ENCODE peak calls at places on chromosomes 13 and 19, in seven cellular contexts. One of them, this sample, is unnamed.

GRCh38 chr13:94661396-94661795 is 50.9 kb downstream of the SOX21 start:
- DNase-seq in left lung: no peak
- DNase-seq in neural crest cell: no peak
- DNase-seq in bronchial epithelial cell: no peak
- DNase-seq in dorsolateral prefrontal cortex: no peak
- DNase-seq in suprapubic skin: no peak
- DNase-seq in AG09319: no peak
- DNase-seq in this sample: no peak

GRCh38 chr19:18833141-18833476 is 1.4 kb downstream of the UPF1 start:
- DNase-seq in left lung: no peak
- DNase-seq in neural crest cell: no peak
- DNase-seq in bronchial epithelial cell: no peak
- DNase-seq in dorsolateral prefrontal cortex: no peak
- DNase-seq in suprapubic skin: no peak
- DNase-seq in AG09319: no peak
- DNase-seq in this sample: no peak

GRCh38 chr13:110415669-110416068 is 108.6 kb downstream of the COL4A2 start:
- DNase-seq in left lung: no peak
- DNase-seq in neural crest cell: no peak
- DNase-seq in bronchial epithelial cell: peak; percentile 73
- DNase-seq in dorsolateral prefrontal cortex: no peak
- DNase-seq in suprapubic skin: no peak
- DNase-seq in AG09319: no peak
- DNase-seq in this sample: no peak

GRCh38 chr19:17725422-17726078 is 6.3 kb downstream of the MAP1S start:
- DNase-seq in left lung: no peak
- DNase-seq in neural crest cell: no peak
- DNase-seq in bronchial epithelial cell: no peak
- DNase-seq in dorsolateral prefrontal cortex: no peak
- DNase-seq in suprapubic skin: no peak
- DNase-seq in AG09319: no peak
- DNase-seq in this sample: no peak

GRCh38 chr19:8149261-8150094 is at the start of gene FBN3:
- DNase-seq in left lung: no peak
- DNase-seq in neural crest cell: no peak
- DNase-seq in bronchial epithelial cell: no peak
- DNase-seq in dorsolateral prefrontal cortex: no peak
- DNase-seq in suprapubic skin: no peak
- DNase-seq in AG09319: no peak
- DNase-seq in this sample: no peak

GRCh38 chr19:42219812-42220750 is at the start of gene ZNF526:
- DNase-seq in left lung: peak; percentile 98
- DNase-seq in neural crest cell: peak; percentile 96
- DNase-seq in bronchial epithelial cell: peak; percentile 93
- DNase-seq in dorsolateral prefrontal cortex: peak; percentile 97
- DNase-seq in suprapubic skin: peak; percentile 99
- DNase-seq in AG09319: peak; percentile 94
- DNase-seq in this sample: peak; percentile 83

GRCh38 chr19:2250765-2251576 is 1.8 kb downstream of the AMH start:
- DNase-seq in left lung: no peak
- DNase-seq in neural crest cell: no peak
- DNase-seq in bronchial epithelial cell: no peak
- DNase-seq in dorsolateral prefrontal cortex: no peak
- DNase-seq in suprapubic skin: no peak
- DNase-seq in AG09319: no peak
- DNase-seq in this sample: no peak

GRCh38 chr19:50365434-50366306 is at the start of gene NAPSA:
- DNase-seq in left lung: peak; percentile 65
- DNase-seq in neural crest cell: no peak
- DNase-seq in bronchial epithelial cell: no peak
- DNase-seq in dorsolateral prefrontal cortex: no peak
- DNase-seq in suprapubic skin: no peak
- DNase-seq in AG09319: no peak
- DNase-seq in this sample: no peak

GRCh38 chr19:2225415-2226050 is 10.6 kb downstream of the PLEKHJ1 start:
- DNase-seq in left lung: no peak
- DNase-seq in neural crest cell: no peak
- DNase-seq in bronchial epithelial cell: no peak
- DNase-seq in dorsolateral prefrontal cortex: no peak
- DNase-seq in suprapubic skin: no peak
- DNase-seq in AG09319: no peak
- DNase-seq in this sample: no peak

GRCh38 chr19:15935167-15935702 is 906 bp upstream of the CYP4F11 start:
- DNase-seq in left lung: no peak
- DNase-seq in neural crest cell: no peak
- DNase-seq in bronchial epithelial cell: no peak
- DNase-seq in dorsolateral prefrontal cortex: no peak
- DNase-seq in suprapubic skin: no peak
- DNase-seq in AG09319: no peak
- DNase-seq in this sample: no peak

GRCh38 chr13:68628994-68629393 is 1398.9 kb upstream of the PCDH9 start:
- DNase-seq in left lung: no peak
- DNase-seq in neural crest cell: no peak
- DNase-seq in bronchial epithelial cell: no peak
- DNase-seq in dorsolateral prefrontal cortex: no peak
- DNase-seq in suprapubic skin: no peak
- DNase-seq in AG09319: no peak
- DNase-seq in this sample: no peak

GRCh38 chr19:4023600-4024398 is 16.3 kb downstream of the PIAS4 start:
- DNase-seq in left lung: no peak
- DNase-seq in neural crest cell: no peak
- DNase-seq in bronchial epithelial cell: no peak
- DNase-seq in dorsolateral prefrontal cortex: no peak
- DNase-seq in suprapubic skin: no peak
- DNase-seq in AG09319: no peak
- DNase-seq in this sample: no peak

GRCh38 chr19:35313614-35314013 is 15.4 kb upstream of the CD22 start:
- DNase-seq in left lung: no peak
- DNase-seq in neural crest cell: no peak
- DNase-seq in bronchial epithelial cell: no peak
- DNase-seq in dorsolateral prefrontal cortex: no peak
- DNase-seq in suprapubic skin: no peak
- DNase-seq in AG09319: no peak
- DNase-seq in this sample: no peak

GRCh38 chr19:48330012-48330681 is 4.8 kb downstream of the EMP3 start:
- DNase-seq in left lung: peak; percentile 82
- DNase-seq in neural crest cell: peak; percentile 76
- DNase-seq in bronchial epithelial cell: peak; percentile 69
- DNase-seq in dorsolateral prefrontal cortex: peak; percentile 93
- DNase-seq in suprapubic skin: peak; percentile 83
- DNase-seq in AG09319: no peak
- DNase-seq in this sample: no peak

GRCh38 chr19:30856786-30857185 is 484.6 kb downstream of the ZNF536 start:
- DNase-seq in left lung: no peak
- DNase-seq in neural crest cell: no peak
- DNase-seq in bronchial epithelial cell: no peak
- DNase-seq in dorsolateral prefrontal cortex: no peak
- DNase-seq in suprapubic skin: no peak
- DNase-seq in AG09319: no peak
- DNase-seq in this sample: no peak

GRCh38 chr19:14890616-14891379 is 4.9 kb upstream of the OR7A17 start:
- DNase-seq in left lung: no peak
- DNase-seq in neural crest cell: no peak
- DNase-seq in bronchial epithelial cell: no peak
- DNase-seq in dorsolateral prefrontal cortex: no peak
- DNase-seq in suprapubic skin: no peak
- DNase-seq in AG09319: no peak
- DNase-seq in this sample: no peak

GRCh38 chr13:19817106-19817505 is 34.4 kb upstream of the PSPC1 start:
- DNase-seq in left lung: no peak
- DNase-seq in neural crest cell: no peak
- DNase-seq in bronchial epithelial cell: no peak
- DNase-seq in dorsolateral prefrontal cortex: no peak
- DNase-seq in suprapubic skin: no peak
- DNase-seq in AG09319: no peak
- DNase-seq in this sample: no peak

GRCh38 chr13:107765724-107766436 is 449.5 kb downstream of the LIG4 start:
- DNase-seq in left lung: no peak
- DNase-seq in neural crest cell: no peak
- DNase-seq in bronchial epithelial cell: no peak
- DNase-seq in dorsolateral prefrontal cortex: no peak
- DNase-seq in suprapubic skin: no peak
- DNase-seq in AG09319: no peak
- DNase-seq in this sample: no peak

GRCh38 chr19:17319473-17320238 is 10.3 kb downstream of the DDA1 start:
- DNase-seq in left lung: no peak
- DNase-seq in neural crest cell: no peak
- DNase-seq in bronchial epithelial cell: no peak
- DNase-seq in dorsolateral prefrontal cortex: no peak
- DNase-seq in suprapubic skin: no peak
- DNase-seq in AG09319: no peak
- DNase-seq in this sample: no peak

GRCh38 chr19:4597975-4598671 is 38.6 kb upstream of the SEMA6B start:
- DNase-seq in left lung: no peak
- DNase-seq in neural crest cell: peak; percentile 61
- DNase-seq in bronchial epithelial cell: peak; percentile 8
- DNase-seq in dorsolateral prefrontal cortex: no peak
- DNase-seq in suprapubic skin: no peak
- DNase-seq in AG09319: no peak
- DNase-seq in this sample: no peak

GRCh38 chr19:42252365-42253244 is 2.3 kb downstream of the ERF start:
- DNase-seq in left lung: peak; percentile 60
- DNase-seq in neural crest cell: peak; percentile 33
- DNase-seq in bronchial epithelial cell: peak; percentile 43
- DNase-seq in dorsolateral prefrontal cortex: peak; percentile 86
- DNase-seq in suprapubic skin: peak; percentile 84
- DNase-seq in AG09319: no peak
- DNase-seq in this sample: no peak

GRCh38 chr19:34962945-34963530 is 991 bp downstream of the ZNF792 start:
- DNase-seq in left lung: no peak
- DNase-seq in neural crest cell: no peak
- DNase-seq in bronchial epithelial cell: no peak
- DNase-seq in dorsolateral prefrontal cortex: no peak
- DNase-seq in suprapubic skin: no peak
- DNase-seq in AG09319: no peak
- DNase-seq in this sample: no peak

GRCh38 chr13:40502236-40502635 is 164.2 kb downstream of the FOXO1 start:
- DNase-seq in left lung: no peak
- DNase-seq in neural crest cell: no peak
- DNase-seq in bronchial epithelial cell: peak; percentile 6
- DNase-seq in dorsolateral prefrontal cortex: no peak
- DNase-seq in suprapubic skin: no peak
- DNase-seq in AG09319: no peak
- DNase-seq in this sample: no peak

GRCh38 chr13:104357174-104357573 is 1291.0 kb upstream of the SLC10A2 start:
- DNase-seq in left lung: no peak
- DNase-seq in neural crest cell: no peak
- DNase-seq in bronchial epithelial cell: no peak
- DNase-seq in dorsolateral prefrontal cortex: no peak
- DNase-seq in suprapubic skin: no peak
- DNase-seq in AG09319: no peak
- DNase-seq in this sample: no peak

GRCh38 chr13:42876270-42876714 is 94.9 kb downstream of the FAM216B start:
- DNase-seq in left lung: no peak
- DNase-seq in neural crest cell: no peak
- DNase-seq in bronchial epithelial cell: no peak
- DNase-seq in dorsolateral prefrontal cortex: no peak
- DNase-seq in suprapubic skin: no peak
- DNase-seq in AG09319: no peak
- DNase-seq in this sample: no peak

GRCh38 chr13:29835280-29836061 is 14.9 kb downstream of the UBL3 start:
- DNase-seq in left lung: no peak
- DNase-seq in neural crest cell: no peak
- DNase-seq in bronchial epithelial cell: no peak
- DNase-seq in dorsolateral prefrontal cortex: no peak
- DNase-seq in suprapubic skin: no peak
- DNase-seq in AG09319: no peak
- DNase-seq in this sample: no peak
- TF ChIP-seq CTCF in left lung: no peak
- TF ChIP-seq CTCF in neural crest cell: no peak
- TF ChIP-seq CTCF in bronchial epithelial cell: no peak
- TF ChIP-seq CTCF in dorsolateral prefrontal cortex: no peak
- TF ChIP-seq CTCF in suprapubic skin: no peak
- TF ChIP-seq CTCF in AG09319: no peak
- TF ChIP-seq CTCF in this sample: no peak

DNA sequence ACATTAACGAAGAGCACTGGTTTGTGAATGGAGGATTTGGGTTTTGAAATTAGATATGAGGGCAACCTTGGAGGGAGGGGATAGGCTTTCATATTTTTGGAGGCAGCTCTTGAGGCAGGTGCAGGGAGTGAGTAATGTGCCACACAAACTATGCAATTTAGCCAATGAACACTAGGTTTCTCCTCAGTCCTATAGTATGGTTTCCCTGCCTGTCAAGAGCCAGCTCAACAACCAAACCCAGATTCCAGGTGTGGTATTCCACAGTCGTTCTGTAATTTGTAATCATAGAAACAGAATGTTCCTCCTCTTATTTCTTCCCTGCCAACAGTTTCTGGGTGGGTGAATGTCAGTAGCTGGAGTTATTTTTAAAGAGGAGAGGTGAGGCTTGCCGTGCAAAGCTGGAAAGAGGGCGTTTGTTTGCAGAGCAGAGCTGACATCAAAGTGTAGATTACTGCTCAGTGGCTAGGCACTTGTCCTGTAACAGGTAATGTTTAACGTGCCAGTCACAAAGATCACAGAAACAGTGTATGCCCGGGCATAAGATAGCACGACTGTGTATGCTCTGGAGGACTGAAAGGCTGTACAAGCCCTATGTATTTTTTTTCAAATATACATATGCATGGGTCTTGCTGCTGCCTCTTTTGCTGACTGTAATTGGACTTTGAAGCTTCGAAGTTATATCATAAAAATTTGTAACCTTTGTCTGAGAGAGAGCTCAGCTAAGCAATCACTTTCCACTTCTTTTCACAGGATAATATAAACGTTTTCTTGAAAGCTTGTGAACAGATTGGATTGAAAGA is 124.3 kb downstream of the LMO7 start:
- DNase-seq in left lung: peak; percentile 70
- DNase-seq in neural crest cell: no peak
- DNase-seq in bronchial epithelial cell: peak; percentile 93
- DNase-seq in dorsolateral prefrontal cortex: no peak
- DNase-seq in suprapubic skin: no peak
- DNase-seq in AG09319: no peak
- DNase-seq in this sample: no peak
- TF ChIP-seq CTCF in left lung: no peak
- TF ChIP-seq CTCF in neural crest cell: no peak
- TF ChIP-seq CTCF in bronchial epithelial cell: peak; percentile 45
- TF ChIP-seq CTCF in dorsolateral prefrontal cortex: no peak
- TF ChIP-seq CTCF in suprapubic skin: peak; percentile 4
- TF ChIP-seq CTCF in AG09319: no peak
- TF ChIP-seq CTCF in this sample: no peak

GRCh38 chr19:29393915-29394460 is 131.8 kb upstream of the VSTM2B start:
- DNase-seq in left lung: no peak
- DNase-seq in neural crest cell: no peak
- DNase-seq in bronchial epithelial cell: no peak
- DNase-seq in dorsolateral prefrontal cortex: no peak
- DNase-seq in suprapubic skin: no peak
- DNase-seq in AG09319: no peak
- DNase-seq in this sample: no peak
- TF ChIP-seq CTCF in left lung: no peak
- TF ChIP-seq CTCF in neural crest cell: peak; percentile 30
- TF ChIP-seq CTCF in bronchial epithelial cell: no peak
- TF ChIP-seq CTCF in dorsolateral prefrontal cortex: no peak
- TF ChIP-seq CTCF in suprapubic skin: no peak
- TF ChIP-seq CTCF in AG09319: no peak
- TF ChIP-seq CTCF in this sample: no peak

DNA sequence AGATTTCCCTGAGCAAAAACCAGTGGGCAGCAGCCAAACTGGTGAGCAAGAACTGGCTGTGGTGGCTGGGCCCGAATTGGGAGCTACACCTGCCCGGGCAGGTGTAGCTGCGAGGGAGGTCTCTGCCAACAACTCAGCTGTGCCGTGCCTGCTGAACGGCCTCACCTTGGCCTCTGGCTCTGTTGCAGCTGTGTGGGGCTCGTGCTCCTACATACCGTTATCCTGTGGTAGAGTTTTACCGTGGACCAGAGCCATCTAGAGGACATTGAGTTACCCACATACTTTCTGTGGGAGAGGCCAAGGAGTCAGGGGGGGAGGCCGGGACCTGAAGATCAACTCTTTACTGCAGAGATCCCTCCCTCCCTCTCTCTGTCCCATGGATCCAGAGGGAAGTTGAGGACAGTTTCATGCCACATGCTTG is 113.2 kb downstream of the TM9SF2 start:
- DNase-seq in left lung: no peak
- DNase-seq in neural crest cell: no peak
- DNase-seq in bronchial epithelial cell: peak; percentile 89
- DNase-seq in dorsolateral prefrontal cortex: no peak
- DNase-seq in suprapubic skin: no peak
- DNase-seq in AG09319: no peak
- DNase-seq in this sample: no peak
- TF ChIP-seq CTCF in left lung: no peak
- TF ChIP-seq CTCF in neural crest cell: peak; percentile 23
- TF ChIP-seq CTCF in bronchial epithelial cell: peak; percentile 36
- TF ChIP-seq CTCF in dorsolateral prefrontal cortex: no peak
- TF ChIP-seq CTCF in suprapubic skin: no peak
- TF ChIP-seq CTCF in AG09319: no peak
- TF ChIP-seq CTCF in this sample: no peak

This sample was measured in omental fat pad.